ENCODE peak calls at places on chromosomes 16 and 17, in eight cellular contexts. G is cardiac fibroblast, Y is hepatocyte, A is lung, R is A673, Z is adrenal gland, P is GM23338, D is stomach. O is an unnamed sample.

GRCh38 chr17:52744179-52744578 is 585.7 kb upstream of the CA10 start:
- DNase-seq in G (no peak), Y (no peak), A (no peak), R (no peak), Z (no peak), P (no peak), D (no peak), O (no peak)

GRCh38 chr17:2050246-2050866 is 4.5 kb upstream of the HIC1 start:
- DNase-seq in G (peak; percentile 82), Y (peak; percentile 91), A (no peak), R (peak; percentile 81), Z (peak; percentile 75), P (peak; percentile 74), D (peak; percentile 70), O (no peak)

GRCh38 chr17:39178516-39178915 is 12.6 kb upstream of the ARL5C start:
- DNase-seq in G (no peak), Y (no peak), A (no peak), R (no peak), Z (no peak), P (no peak), D (no peak), O (peak; percentile 55)

GRCh38 chr16:27355610-27356009 is 41.8 kb downstream of the IL4R start:
- DNase-seq in G (peak; percentile 53), Y (no peak), A (peak; percentile 59), R (peak; percentile 71), Z (peak; percentile 44), P (peak; percentile 81), D (peak; percentile 33), O (no peak)

GRCh38 chr17:2075336-2076056 is 20.6 kb downstream of the HIC1 start:
- DNase-seq in G (peak; percentile 79), Y (peak; percentile 65), A (no peak), R (no peak), Z (no peak), P (peak; percentile 53), D (no peak), O (no peak)

GRCh38 chr17:57051886-57052342 is 33.1 kb upstream of the AKAP1 start:
- DNase-seq in G (no peak), Y (no peak), A (no peak), R (no peak), Z (no peak), P (peak; percentile 18), D (no peak), O (no peak)

GRCh38 chr17:78935419-78936323 is 10.5 kb upstream of the TIMP2 start:
- DNase-seq in G (peak; percentile 98), Y (peak; percentile 86), A (peak; percentile 39), R (peak; percentile 86), Z (peak; percentile 73), P (no peak), D (peak; percentile 41), O (peak; percentile 76)

GRCh38 chr16:13992322-13992721 is 72.4 kb downstream of the ERCC4 start:
- DNase-seq in G (no peak), Y (no peak), A (no peak), R (no peak), Z (no peak), P (no peak), D (no peak), O (no peak)

GRCh38 chr16:13873835-13874438 is 46.0 kb upstream of the ERCC4 start:
- DNase-seq in G (peak; percentile 60), Y (peak; percentile 60), A (no peak), R (peak; percentile 60), Z (no peak), P (peak; percentile 80), D (no peak), O (no peak)

GRCh38 chr16:67291461-67291860 is 12.1 kb downstream of the PLEKHG4 start:
- DNase-seq in G (no peak), Y (no peak), A (no peak), R (no peak), Z (no peak), P (no peak), D (no peak), O (no peak)

GRCh38 chr16:2054543-2055245 is 6.9 kb downstream of the TSC2 start:
- DNase-seq in G (no peak), Y (no peak), A (no peak), R (no peak), Z (no peak), P (no peak), D (peak; percentile 93), O (no peak)

GRCh38 chr17:73090396-73091202 is 1.9 kb downstream of the SLC39A11 start:
- DNase-seq in G (no peak), Y (no peak), A (no peak), R (no peak), Z (no peak), P (no peak), D (no peak), O (no peak)

GRCh38 chr16:2528161-2529060 is 2.8 kb downstream of the CEMP1 start:
- DNase-seq in G (no peak), Y (no peak), A (no peak), R (no peak), Z (no peak), P (no peak), D (no peak), O (no peak)

GRCh38 chr17:81332949-81333570 is 38.0 kb upstream of the SLC38A10 start:
- DNase-seq in G (no peak), Y (no peak), A (no peak), R (no peak), Z (no peak), P (no peak), D (no peak), O (no peak)

GRCh38 chr17:81039854-81040758 is 5.2 kb downstream of the BAIAP2 start:
- DNase-seq in G (peak; percentile 64), Y (no peak), A (no peak), R (peak; percentile 86), Z (no peak), P (no peak), D (no peak), O (no peak)

GRCh38 chr17:19248923-19249574 is 11.9 kb downstream of the EPN2 start:
- DNase-seq in G (peak; percentile 73), Y (peak; percentile 22), A (no peak), R (no peak), Z (peak; percentile 55), P (no peak), D (no peak), O (no peak)

GRCh38 chr17:31085563-31085962 is 9.2 kb upstream of the NF1 start:
- DNase-seq in G (peak; percentile 81), Y (peak; percentile 51), A (no peak), R (no peak), Z (no peak), P (no peak), D (no peak), O (no peak)

GRCh38 chr17:79834575-79835469 is 4.4 kb downstream of the CBX4 start:
- DNase-seq in G (no peak), Y (peak; percentile 26), A (no peak), R (peak; percentile 57), Z (no peak), P (peak; percentile 81), D (no peak), O (no peak)

GRCh38 chr16:81450783-81451491 is 6.3 kb downstream of the CMIP start:
- DNase-seq in G (no peak), Y (no peak), A (no peak), R (no peak), Z (no peak), P (no peak), D (no peak), O (no peak)
- H3K4me3 ChIP-seq in G (no peak overlapping the region), Y (no peak overlapping the region), A (no peak overlapping the region), R (no peak overlapping the region), Z (no peak overlapping the region), P (peak overlapping the region; percentile 21), D (no peak overlapping the region), O (no peak overlapping the region)

GRCh38 chr17:66296289-66296725 is 6.1 kb upstream of the PRKCA start:
- DNase-seq in G (no peak), Y (no peak), A (no peak), R (no peak), Z (no peak), P (no peak), D (no peak), O (no peak)
- TF ChIP-seq CTCF in G (no peak), Y (no peak), A (no peak), R (no peak), Z (no peak), P (no peak), D (no peak), O (no peak)

GRCh38 chr17:58248955-58249269 is 10.5 kb downstream of the LPO start:
- DNase-seq in G (no peak), Y (no peak), A (no peak), R (no peak), Z (no peak), P (peak; percentile 32), D (no peak), O (no peak)
- H3K4me3 ChIP-seq in G (peak overlapping the region; percentile 53), Y (no peak overlapping the region), A (no peak overlapping the region), R (peak overlapping the region; percentile 43), Z (no peak overlapping the region), P (peak overlapping the region; percentile 61), D (peak overlapping the region; percentile 64), O (no peak overlapping the region)

DNA sequence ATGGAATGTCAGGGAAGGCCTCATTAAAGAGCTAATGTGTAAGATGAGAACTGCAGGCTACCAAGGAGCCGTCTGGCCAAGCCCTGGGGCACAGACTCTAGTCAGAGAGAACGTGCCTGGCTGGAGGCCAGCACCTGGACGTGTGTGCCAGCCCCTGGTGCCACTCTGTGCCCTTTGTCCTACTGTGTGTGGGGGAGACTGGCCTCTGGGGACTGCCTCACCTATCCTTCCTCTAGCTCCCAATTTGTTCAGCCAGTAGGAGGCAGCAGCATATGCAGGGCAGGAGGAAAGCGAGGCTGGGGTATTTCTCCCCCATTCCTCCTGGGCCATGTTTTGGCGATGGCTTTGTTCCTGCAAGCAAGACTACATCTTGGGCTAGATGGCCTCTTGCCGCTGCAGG is 37.1 kb downstream of the KNOP1 start:
- DNase-seq in G (no peak), Y (no peak), A (no peak), R (no peak), Z (no peak), P (peak; percentile 56), D (no peak), O (no peak)
- TF ChIP-seq CTCF in G (peak; percentile 26), Y (no peak), A (no peak), R (no peak), Z (no peak), P (peak; percentile 78), D (no peak), O (peak; percentile 38)

DNA sequence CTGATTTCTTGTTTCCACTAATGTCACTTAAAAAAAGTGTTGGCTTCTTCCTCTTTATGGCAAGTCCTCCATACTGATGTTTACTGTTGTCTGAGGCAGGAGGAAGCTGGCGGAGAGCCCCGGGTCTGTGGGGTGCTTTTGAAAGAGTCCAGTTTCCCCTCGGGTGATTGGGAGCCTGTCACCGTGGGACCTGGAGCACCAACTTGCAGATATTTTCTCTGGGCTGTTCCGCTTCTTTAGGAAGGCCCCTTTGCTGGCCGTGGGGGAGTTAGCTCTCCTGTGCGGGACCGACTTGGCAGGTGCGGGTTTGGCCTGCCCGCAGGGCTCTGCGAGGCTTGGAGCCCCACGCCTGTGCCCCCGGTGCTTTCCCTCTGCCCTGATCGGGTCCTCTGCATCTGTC is 3.1 kb downstream of the BANP start:
- DNase-seq in G (no peak), Y (no peak), A (no peak), R (no peak), Z (peak; percentile 57), P (no peak), D (peak; percentile 44), O (no peak)
- H3K4me3 ChIP-seq in G (no peak overlapping the region), Y (no peak overlapping the region), A (no peak overlapping the region), R (no peak overlapping the region), Z (no peak overlapping the region), P (no peak overlapping the region), D (no peak overlapping the region), O (no peak overlapping the region)

DNA sequence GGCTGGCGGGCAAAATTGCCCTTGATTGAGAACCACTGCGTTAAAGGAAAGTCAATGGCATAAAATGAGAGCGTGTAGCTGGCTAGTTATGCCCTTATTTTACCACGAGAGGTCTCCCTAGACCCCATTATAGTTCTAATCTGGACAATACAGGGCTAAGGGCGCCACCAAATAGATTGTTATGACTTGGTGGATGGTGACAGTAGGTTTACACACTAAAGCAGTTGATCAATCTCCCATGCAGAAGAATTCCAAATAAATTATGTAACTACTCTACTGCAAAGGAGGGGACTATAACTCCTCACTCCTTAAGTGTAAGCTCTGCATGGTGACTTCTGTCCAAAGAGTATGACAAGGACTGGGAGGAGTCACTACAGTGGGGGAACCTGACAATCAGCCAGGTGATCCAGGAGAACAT is 20.4 kb upstream of the YPEL2 start:
- DNase-seq in G (peak; percentile 69), Y (peak; percentile 76), A (peak; percentile 35), R (peak; percentile 80), Z (peak; percentile 34), P (peak; percentile 80), D (peak; percentile 43), O (no peak)
- TF ChIP-seq CTCF in G (peak; percentile 71), Y (peak; percentile 83), A (peak; percentile 95), R (peak; percentile 84), Z (peak; percentile 93), P (peak; percentile 86), D (no peak), O (peak; percentile 73)